ENCODE peak calls at places on chromosomes 1 and 21, in eight cellular contexts. A is A549, H is thyroid gland, M is ovary, W is stomach, J is tibial nerve, S is adrenal gland, I is spleen. V is an unnamed sample.

GRCh38 chr1:9717193-9718005 is 65.9 kb downstream of the PIK3CD start:
- DNase-seq in H (peak; percentile 56), J (peak; percentile 48), S (peak; percentile 55), A (no peak), M (peak; percentile 77), I (peak; percentile 96), W (peak; percentile 62), V (peak; percentile 83)

GRCh38 chr1:111679541-111679940 is 59.7 kb downstream of the INKA2 start:
- DNase-seq in H (no peak), A (no peak), S (no peak), I (no peak), W (no peak), J (no peak), M (no peak), V (no peak)

GRCh38 chr1:108107658-108108057 is 92.5 kb downstream of the SLC25A24 start:
- DNase-seq in I (no peak), H (no peak), W (no peak), M (no peak), J (no peak), A (peak; percentile 18), S (no peak), V (no peak)

GRCh38 chr1:91004145-91004544 is 17.7 kb downstream of the ZNF644 start:
- DNase-seq in J (no peak), W (no peak), H (no peak), A (no peak), S (no peak), M (no peak), I (no peak), V (no peak)

GRCh38 chr1:208187499-208188041 is 56.6 kb downstream of the PLXNA2 start:
- DNase-seq in I (no peak), J (no peak), S (no peak), A (no peak), H (no peak), M (no peak), W (no peak), V (no peak)

GRCh38 chr1:158700552-158700951 is at the start of gene OR6K2:
- DNase-seq in I (no peak), W (no peak), S (no peak), H (no peak), J (no peak), M (no peak), A (no peak), V (no peak)

GRCh38 chr1:222643603-222643936 is 25.7 kb downstream of the MIA3 start:
- DNase-seq in H (peak; percentile 15), A (peak; percentile 79), M (no peak), I (no peak), S (no peak), W (no peak), J (no peak), V (no peak)

GRCh38 chr1:153697191-153697872 is 18.8 kb downstream of the NPR1 start:
- DNase-seq in J (no peak), W (no peak), A (peak; percentile 73), M (peak; percentile 83), S (no peak), H (no peak), I (no peak), V (peak; percentile 82)

GRCh38 chr21:33109574-33110339 is 39.8 kb downstream of the OLIG1 start:
- DNase-seq in M (no peak), J (no peak), S (no peak), I (peak; percentile 80), A (no peak), W (no peak), H (no peak), V (peak; percentile 48)

GRCh38 chr21:25563399-25564116 is 43.7 kb downstream of the MRPL39 start:
- DNase-seq in I (no peak), H (no peak), W (no peak), S (no peak), M (no peak), A (no peak), J (no peak), V (no peak)

GRCh38 chr1:94672934-94673333 is 131.4 kb upstream of the F3 start:
- DNase-seq in J (no peak), A (no peak), S (no peak), M (no peak), W (no peak), I (no peak), H (no peak), V (no peak)

GRCh38 chr1:151868404-151868980 is 15.0 kb upstream of the THEM5 start:
- DNase-seq in M (no peak), J (no peak), A (no peak), I (no peak), H (no peak), W (no peak), S (no peak), V (no peak)

GRCh38 chr1:8956461-8957349 is 11.0 kb downstream of the CA6 start:
- DNase-seq in S (no peak), W (no peak), M (no peak), J (no peak), A (no peak), I (no peak), H (peak; percentile 24), V (no peak)

GRCh38 chr1:67818162-67818561 is 15.1 kb downstream of the GNG12 start:
- DNase-seq in H (no peak), W (no peak), J (no peak), I (no peak), A (no peak), S (no peak), M (no peak), V (no peak)

GRCh38 chr1:156493749-156494148 is 6.8 kb downstream of the MEF2D start:
- DNase-seq in A (no peak), J (no peak), S (no peak), H (no peak), W (no peak), M (no peak), I (no peak), V (no peak)

DNA sequence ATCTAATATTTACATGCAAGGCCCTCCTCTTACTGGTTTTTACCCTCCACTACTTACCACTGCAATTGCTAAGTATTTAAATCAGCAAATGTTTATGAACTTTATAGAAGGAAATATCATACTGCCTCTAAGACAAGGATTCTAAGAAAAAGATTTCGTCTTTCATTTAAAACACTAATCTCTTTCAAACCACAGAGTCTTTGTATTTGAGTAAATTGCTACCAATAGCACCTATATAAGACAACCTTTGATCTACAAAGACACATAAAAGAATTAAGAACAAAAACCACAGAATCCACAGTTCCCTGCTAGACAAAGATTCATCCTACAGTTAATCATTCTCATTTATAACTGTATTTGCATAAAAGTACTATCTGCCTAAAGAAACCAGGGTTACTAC is 37.6 kb downstream of the RNF115 start:
- DNase-seq in I (no peak), A (no peak), M (no peak), J (no peak), H (no peak), S (no peak), W (no peak), V (no peak)
- TF ChIP-seq POLR2A in I (no peak), A (no peak), M (no peak), J (no peak), H (no peak), S (no peak), W (no peak), V (no peak)

DNA sequence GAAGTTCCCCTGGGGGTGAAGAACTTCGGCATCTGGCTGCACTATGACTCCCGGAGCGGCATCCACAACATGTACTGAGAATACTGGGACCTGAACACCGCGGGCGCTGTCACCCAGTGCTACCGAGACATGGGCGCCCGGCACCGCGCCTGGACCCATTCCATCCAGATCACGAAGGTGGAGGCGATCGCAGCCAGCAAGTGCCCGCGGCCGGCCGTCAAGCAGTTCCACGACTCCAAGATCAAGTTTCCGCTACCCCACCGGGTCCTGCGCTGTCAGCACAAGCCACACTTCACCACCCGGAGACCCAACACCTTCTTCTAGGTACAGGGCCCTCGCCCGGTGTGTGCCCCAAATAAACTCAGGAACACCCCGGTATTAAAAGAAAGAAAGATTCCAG is 22.0 kb upstream of the SLC9A1 start:
- DNase-seq in M (no peak), S (no peak), J (no peak), H (no peak), A (no peak), W (no peak), I (no peak), V (no peak)
- H3K9me3 ChIP-seq in M (peaks cover under 1% of the 10 kb centered on the region), S (no peaks in the 10 kb centered on the region), J (no peaks in the 10 kb centered on the region), H (no peaks in the 10 kb centered on the region), A (peaks cover 9% of the 10 kb centered on the region), W (no peaks in the 10 kb centered on the region), I (peaks cover 11% of the 10 kb centered on the region), V (no peaks in the 10 kb centered on the region)

DNA sequence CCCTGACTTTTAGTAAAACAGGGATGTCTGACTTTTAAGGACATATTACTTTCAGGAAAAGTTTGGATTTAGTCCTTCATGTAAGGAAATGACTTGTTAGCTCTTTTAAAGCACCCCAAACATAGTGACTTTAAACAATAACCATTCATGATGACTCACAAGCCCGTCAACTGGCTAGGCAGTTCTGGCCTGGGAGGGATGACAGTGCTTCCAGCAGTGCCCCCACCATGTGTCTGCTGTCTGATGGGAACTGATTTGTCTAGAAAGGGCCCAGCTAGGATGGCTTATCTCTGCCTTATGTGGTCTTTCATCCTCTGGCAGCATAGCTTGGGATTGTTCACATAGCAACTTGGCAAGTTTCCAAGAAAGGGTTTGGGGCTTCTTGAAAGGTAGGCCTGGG is 143.4 kb downstream of the C1orf94 start:
- DNase-seq in H (no peak), A (no peak), J (no peak), S (no peak), M (no peak), I (no peak), W (no peak), V (no peak)
- TF ChIP-seq POLR2A in H (no peak), A (no peak), J (no peak), S (no peak), M (no peak), I (no peak), W (no peak), V (no peak)

GRCh38 chr1:5730272-5731109 is 261.7 kb downstream of the NPHP4 start:
- DNase-seq in J (no peak), M (no peak), I (peak; percentile 44), S (no peak), H (no peak), W (no peak), A (no peak), V (peak; percentile 29)

GRCh38 chr1:5729636-5730145 is 262.5 kb downstream of the NPHP4 start:
- DNase-seq in I (peak; percentile 35), S (no peak), W (no peak), A (no peak), J (no peak), M (no peak), H (no peak), V (peak; percentile 44)

GRCh38 chr1:5733596-5733995 is 258.6 kb downstream of the NPHP4 start:
- DNase-seq in S (no peak), J (no peak), A (no peak), I (peak; percentile 37), M (no peak), H (no peak), W (no peak), V (peak; percentile 29)

GRCh38 chr1:5728956-5729355 is 263.3 kb downstream of the NPHP4 start:
- DNase-seq in S (no peak), H (no peak), J (no peak), A (no peak), W (no peak), M (no peak), I (peak; percentile 30), V (peak; percentile 22)

GRCh38 chr1:5731110-5731423 is 261.2 kb downstream of the NPHP4 start:
- DNase-seq in W (no peak), M (no peak), J (no peak), S (no peak), A (no peak), H (no peak), I (peak; percentile 50), V (peak; percentile 34)
- H3K9me3 ChIP-seq in W (no peaks in the 10 kb centered on the region), M (no peaks in the 10 kb centered on the region), J (no peaks in the 10 kb centered on the region), S (no peaks in the 10 kb centered on the region), A (no peaks in the 10 kb centered on the region), H (no peaks in the 10 kb centered on the region), I (no peaks in the 10 kb centered on the region), V (no peaks in the 10 kb centered on the region)

GRCh38 chr1:160098852-160099647 is 631 bp upstream of the IGSF8 start:
- DNase-seq in M (peak; percentile 99), W (peak; percentile 98), H (peak; percentile 98), A (peak; percentile 92), S (peak; percentile 99), J (peak; percentile 97), I (peak; percentile 100), V (peak; percentile 99)
- TF ChIP-seq POLR2A in M (peak; percentile 71), W (no peak), H (peak; percentile 83), A (peak; percentile 17), S (peak; percentile 71), J (no peak), I (peak; percentile 45), V (peak; percentile 67)

V was measured in sigmoid colon.